ENCODE peak calls at places on chromosomes 1 and 21, in eight cellular contexts. T is stimulated activated CD4-positive, alpha-beta T cell treated with anti-CD3 and anti-CD28 coated beads, Interleukin-15, amount 100 ng/mL, for 48 hours; U is amygdala; M is Right ventricle myocardium superior; L is DMS79 treated with DMSO at 0.1 percent for 48 hours; B is globus pallidus; Q is upper lobe of right lung; G is uterus. S is an unnamed sample.

GRCh38 chr1:153585009-153585408 is 19.4 kb upstream of the S100A2 start:
- DNase-seq in B (no peak), U (no peak), G (no peak), M (no peak), Q (no peak), T (no peak), L (no peak), S (no peak)

GRCh38 chr21:44793269-44794030 is 8.2 kb downstream of the UBE2G2 start:
- DNase-seq in M (peak), L (peak), G (peak), U (no peak), B (peak), T (peak), Q (no peak), S (peak)

GRCh38 chr1:26786437-26787380 is 1.0 kb upstream of the PIGV start:
- DNase-seq in L (peak), M (peak), B (peak), G (peak), U (no peak), T (no peak), Q (peak), S (peak)

GRCh38 chr1:87093286-87093685 is 178.9 kb downstream of the HS2ST1 start:
- DNase-seq in L (no peak), Q (no peak), G (no peak), U (no peak), M (no peak), T (no peak), B (no peak), S (no peak)

GRCh38 chr1:47995306-47996050 is 1.7 kb downstream of the TRABD2B start:
- DNase-seq in U (no peak), T (no peak), L (no peak), G (no peak), M (no peak), B (no peak), Q (no peak), S (no peak)

GRCh38 chr1:3014443-3015268 is 6.6 kb upstream of the ACTRT2 start:
- DNase-seq in B (no peak), L (no peak), M (peak), U (no peak), G (peak), T (no peak), Q (peak), S (no peak)

GRCh38 chr21:46060596-46061061 is 37.3 kb upstream of the COL6A2 start:
- DNase-seq in G (peak), B (no peak), L (no peak), M (peak), Q (peak), U (no peak), T (peak), S (peak)

GRCh38 chr1:205616563-205617293 is 15.1 kb downstream of the ELK4 start:
- DNase-seq in T (no peak), G (no peak), B (no peak), M (no peak), Q (no peak), L (no peak), U (no peak), S (no peak)

GRCh38 chr21:36501589-36501892 is 21.6 kb upstream of the CLDN14 start:
- DNase-seq in L (no peak), M (no peak), U (no peak), Q (no peak), G (no peak), B (no peak), T (no peak), S (no peak)

GRCh38 chr21:41580758-41581554 is 73.0 kb upstream of the TMPRSS2 start:
- DNase-seq in M (no peak), Q (peak), L (no peak), T (no peak), B (no peak), U (no peak), G (no peak), S (no peak)

GRCh38 chr1:14804626-14805025 is 206.1 kb downstream of the KAZN start:
- DNase-seq in B (no peak), M (no peak), G (no peak), Q (no peak), T (no peak), U (no peak), L (no peak), S (no peak)

GRCh38 chr1:177490786-177491185 is 320.0 kb downstream of the BRINP2 start:
- DNase-seq in G (no peak), B (no peak), T (no peak), U (no peak), Q (no peak), M (no peak), L (no peak), S (no peak)

GRCh38 chr1:110339427-110340206 is 440 bp downstream of the RBM15 start:
- DNase-seq in M (peak), G (no peak), T (peak), L (peak), U (no peak), Q (peak), B (no peak), S (peak)

GRCh38 chr1:145885738-145886287 is at the start of gene ANKRD35:
- DNase-seq in M (peak), L (no peak), U (peak), G (peak), B (peak), T (peak), Q (peak), S (peak)

GRCh38 chr1:87706198-87706597 is 377.5 kb downstream of the LMO4 start:
- DNase-seq in B (no peak), M (no peak), G (no peak), Q (no peak), U (no peak), L (no peak), T (no peak), S (peak)

GRCh38 chr21:31524140-31524539 is 135.4 kb upstream of the SOD1 start:
- DNase-seq in G (no peak), L (no peak), M (no peak), B (no peak), U (no peak), Q (no peak), T (no peak), S (no peak)

GRCh38 chr1:106746448-106747085 is 309.9 kb upstream of the PRMT6 start:
- DNase-seq in L (peak), Q (no peak), U (no peak), B (no peak), G (no peak), T (no peak), M (no peak), S (no peak)

GRCh38 chr1:23791434-23792047 is 596 bp downstream of the LYPLA2 start:
- DNase-seq in M (no peak), B (no peak), T (no peak), G (no peak), L (peak), U (no peak), Q (peak), S (no peak)

GRCh38 chr1:27142464-27142863 is 12.5 kb downstream of the SLC9A1 start:
- DNase-seq in U (no peak), Q (no peak), L (no peak), M (no peak), B (no peak), G (no peak), T (no peak), S (no peak)

GRCh38 chr21:46098303-46099141 is 610 bp downstream of the COL6A2 start:
- DNase-seq in M (peak), Q (peak), G (peak), T (no peak), L (no peak), U (no peak), B (no peak), S (no peak)